ENCODE peak calls at places on chromosomes 5 and 9, in ten cellular contexts. One of them, this sample, is unnamed. For H3K9me3, the result is how much of the 10 kb centered on the place peaks cover.

GRCh38 chr9:38277601-38278200 is 114.8 kb upstream of the ALDH1B1 start:
- DNase-seq in HCT116: no peak
- DNase-seq in NT2/D1: peak
- DNase-seq in mesenchymal stem cell: no peak
- DNase-seq in fibroblast of lung: no peak
- DNase-seq in PC-3: peak
- DNase-seq in GM23248: peak
- DNase-seq in endodermal cell: no peak
- DNase-seq in endothelial cell of umbilical vein: no peak
- DNase-seq in kidney: no peak
- DNase-seq in this sample: no peak

GRCh38 chr5:148014276-148014675 is 49.5 kb upstream of the SPINK5 start:
- DNase-seq in HCT116: no peak
- DNase-seq in mesenchymal stem cell: peak
- DNase-seq in GM23248: no peak
- DNase-seq in kidney: no peak
- DNase-seq in NT2/D1: no peak
- DNase-seq in endodermal cell: no peak
- DNase-seq in fibroblast of lung: peak
- DNase-seq in endothelial cell of umbilical vein: peak
- DNase-seq in PC-3: peak
- DNase-seq in this sample: no peak

GRCh38 chr5:124259017-124259416 is 487.4 kb downstream of the ZNF608 start:
- DNase-seq in endodermal cell: no peak
- DNase-seq in NT2/D1: no peak
- DNase-seq in kidney: no peak
- DNase-seq in mesenchymal stem cell: no peak
- DNase-seq in fibroblast of lung: no peak
- DNase-seq in GM23248: no peak
- DNase-seq in endothelial cell of umbilical vein: no peak
- DNase-seq in HCT116: no peak
- DNase-seq in PC-3: peak
- DNase-seq in this sample: no peak

GRCh38 chr5:28254846-28255245 is 1216.5 kb upstream of the CDH9 start:
- DNase-seq in endodermal cell: no peak
- DNase-seq in PC-3: peak
- DNase-seq in fibroblast of lung: peak
- DNase-seq in HCT116: no peak
- DNase-seq in endothelial cell of umbilical vein: no peak
- DNase-seq in mesenchymal stem cell: no peak
- DNase-seq in NT2/D1: no peak
- DNase-seq in GM23248: no peak
- DNase-seq in kidney: no peak
- DNase-seq in this sample: no peak

GRCh38 chr9:130523921-130524320 is 55.5 kb upstream of the FUBP3 start:
- DNase-seq in endothelial cell of umbilical vein: no peak
- DNase-seq in kidney: no peak
- DNase-seq in endodermal cell: peak
- DNase-seq in PC-3: no peak
- DNase-seq in GM23248: no peak
- DNase-seq in HCT116: no peak
- DNase-seq in fibroblast of lung: no peak
- DNase-seq in NT2/D1: no peak
- DNase-seq in mesenchymal stem cell: no peak
- DNase-seq in this sample: no peak

GRCh38 chr5:79020861-79021561 is 35.9 kb upstream of the ARSB start:
- DNase-seq in GM23248: peak
- DNase-seq in endothelial cell of umbilical vein: peak
- DNase-seq in endodermal cell: peak
- DNase-seq in fibroblast of lung: peak
- DNase-seq in HCT116: peak
- DNase-seq in mesenchymal stem cell: peak
- DNase-seq in kidney: peak
- DNase-seq in NT2/D1: peak
- DNase-seq in PC-3: peak
- DNase-seq in this sample: peak

GRCh38 chr5:135139397-135140134 is 105.5 kb upstream of the PITX1 start:
- DNase-seq in kidney: no peak
- DNase-seq in endodermal cell: no peak
- DNase-seq in endothelial cell of umbilical vein: no peak
- DNase-seq in NT2/D1: no peak
- DNase-seq in mesenchymal stem cell: peak
- DNase-seq in GM23248: peak
- DNase-seq in fibroblast of lung: peak
- DNase-seq in HCT116: peak
- DNase-seq in PC-3: peak
- DNase-seq in this sample: peak

GRCh38 chr9:131840220-131840619 is 100.3 kb upstream of the RAPGEF1 start:
- DNase-seq in NT2/D1: no peak
- DNase-seq in mesenchymal stem cell: no peak
- DNase-seq in HCT116: no peak
- DNase-seq in endothelial cell of umbilical vein: no peak
- DNase-seq in PC-3: no peak
- DNase-seq in endodermal cell: no peak
- DNase-seq in kidney: no peak
- DNase-seq in fibroblast of lung: no peak
- DNase-seq in GM23248: no peak
- DNase-seq in this sample: no peak

GRCh38 chr9:8686502-8686901 is 886.9 kb upstream of the DMAC1 start:
- DNase-seq in kidney: no peak
- DNase-seq in GM23248: no peak
- DNase-seq in endothelial cell of umbilical vein: no peak
- DNase-seq in mesenchymal stem cell: no peak
- DNase-seq in fibroblast of lung: no peak
- DNase-seq in endodermal cell: no peak
- DNase-seq in NT2/D1: no peak
- DNase-seq in HCT116: no peak
- DNase-seq in PC-3: no peak
- DNase-seq in this sample: no peak

GRCh38 chr9:135797507-135798302 is 95.7 kb downstream of the KCNT1 start:
- DNase-seq in endodermal cell: peak
- DNase-seq in HCT116: peak
- DNase-seq in GM23248: peak
- DNase-seq in endothelial cell of umbilical vein: peak
- DNase-seq in kidney: no peak
- DNase-seq in mesenchymal stem cell: peak
- DNase-seq in NT2/D1: peak
- DNase-seq in fibroblast of lung: peak
- DNase-seq in PC-3: peak
- DNase-seq in this sample: peak

GRCh38 chr9:37963936-37964739 is 60.2 kb upstream of the SLC25A51 start:
- DNase-seq in PC-3: peak
- DNase-seq in endodermal cell: no peak
- DNase-seq in fibroblast of lung: peak
- DNase-seq in endothelial cell of umbilical vein: peak
- DNase-seq in GM23248: peak
- DNase-seq in NT2/D1: no peak
- DNase-seq in kidney: peak
- DNase-seq in mesenchymal stem cell: peak
- DNase-seq in HCT116: no peak
- DNase-seq in this sample: peak

GRCh38 chr5:71533614-71534013 is 53.5 kb upstream of the MCCC2 start:
- DNase-seq in GM23248: peak
- DNase-seq in endodermal cell: no peak
- DNase-seq in PC-3: peak
- DNase-seq in fibroblast of lung: peak
- DNase-seq in HCT116: peak
- DNase-seq in kidney: no peak
- DNase-seq in NT2/D1: no peak
- DNase-seq in mesenchymal stem cell: peak
- DNase-seq in endothelial cell of umbilical vein: peak
- DNase-seq in this sample: peak

GRCh38 chr5:139740138-139740992 is 55.2 kb upstream of the PSD2 start:
- DNase-seq in kidney: no peak
- DNase-seq in endothelial cell of umbilical vein: no peak
- DNase-seq in NT2/D1: no peak
- DNase-seq in GM23248: no peak
- DNase-seq in endodermal cell: no peak
- DNase-seq in mesenchymal stem cell: no peak
- DNase-seq in fibroblast of lung: no peak
- DNase-seq in PC-3: no peak
- DNase-seq in HCT116: no peak
- DNase-seq in this sample: no peak

GRCh38 chr5:14824490-14824889 is 47.1 kb downstream of the ANKH start:
- DNase-seq in kidney: no peak
- DNase-seq in HCT116: no peak
- DNase-seq in NT2/D1: no peak
- DNase-seq in GM23248: no peak
- DNase-seq in fibroblast of lung: no peak
- DNase-seq in mesenchymal stem cell: no peak
- DNase-seq in endodermal cell: no peak
- DNase-seq in PC-3: no peak
- DNase-seq in endothelial cell of umbilical vein: no peak
- DNase-seq in this sample: no peak

GRCh38 chr5:149240354-149240998 is 31.2 kb upstream of the AFAP1L1 start:
- DNase-seq in GM23248: no peak
- DNase-seq in NT2/D1: no peak
- DNase-seq in fibroblast of lung: no peak
- DNase-seq in mesenchymal stem cell: no peak
- DNase-seq in PC-3: no peak
- DNase-seq in HCT116: no peak
- DNase-seq in endothelial cell of umbilical vein: no peak
- DNase-seq in kidney: peak
- DNase-seq in endodermal cell: no peak
- DNase-seq in this sample: no peak

GRCh38 chr5:84242286-84242685 is 142.4 kb downstream of the EDIL3 start:
- DNase-seq in kidney: no peak
- DNase-seq in fibroblast of lung: peak
- DNase-seq in NT2/D1: no peak
- DNase-seq in endothelial cell of umbilical vein: no peak
- DNase-seq in HCT116: no peak
- DNase-seq in GM23248: peak
- DNase-seq in mesenchymal stem cell: peak
- DNase-seq in PC-3: peak
- DNase-seq in endodermal cell: no peak
- DNase-seq in this sample: peak

GRCh38 chr5:180328296-180329137 is 24.6 kb downstream of the GFPT2 start:
- DNase-seq in NT2/D1: no peak
- DNase-seq in GM23248: peak
- DNase-seq in endodermal cell: peak
- DNase-seq in kidney: peak
- DNase-seq in fibroblast of lung: peak
- DNase-seq in PC-3: peak
- DNase-seq in endothelial cell of umbilical vein: peak
- DNase-seq in mesenchymal stem cell: peak
- DNase-seq in HCT116: peak
- DNase-seq in this sample: peak

GRCh38 chr9:123131258-123131657 is 97.8 kb downstream of the GPR21 start:
- DNase-seq in endothelial cell of umbilical vein: no peak
- DNase-seq in GM23248: peak
- DNase-seq in HCT116: no peak
- DNase-seq in fibroblast of lung: peak
- DNase-seq in PC-3: no peak
- DNase-seq in endodermal cell: no peak
- DNase-seq in NT2/D1: peak
- DNase-seq in mesenchymal stem cell: peak
- DNase-seq in kidney: no peak
- DNase-seq in this sample: peak

GRCh38 chr9:14301582-14301981 is 12.4 kb downstream of the NFIB start:
- DNase-seq in NT2/D1: no peak
- DNase-seq in HCT116: no peak
- DNase-seq in mesenchymal stem cell: no peak
- DNase-seq in PC-3: no peak
- DNase-seq in kidney: no peak
- DNase-seq in endothelial cell of umbilical vein: no peak
- DNase-seq in endodermal cell: no peak
- DNase-seq in GM23248: no peak
- DNase-seq in fibroblast of lung: no peak
- DNase-seq in this sample: no peak

GRCh38 chr9:69001921-69002320 is 12.0 kb downstream of the PRKACG start:
- DNase-seq in fibroblast of lung: no peak
- DNase-seq in mesenchymal stem cell: no peak
- DNase-seq in GM23248: no peak
- DNase-seq in endodermal cell: no peak
- DNase-seq in HCT116: no peak
- DNase-seq in kidney: no peak
- DNase-seq in endothelial cell of umbilical vein: no peak
- DNase-seq in PC-3: no peak
- DNase-seq in NT2/D1: no peak
- DNase-seq in this sample: no peak

GRCh38 chr9:133477992-133478850 is 678 bp downstream of the SLC2A6 start:
- DNase-seq in endothelial cell of umbilical vein: peak
- DNase-seq in NT2/D1: no peak
- DNase-seq in fibroblast of lung: peak
- DNase-seq in mesenchymal stem cell: peak
- DNase-seq in PC-3: peak
- DNase-seq in endodermal cell: peak
- DNase-seq in HCT116: no peak
- DNase-seq in kidney: peak
- DNase-seq in GM23248: peak
- DNase-seq in this sample: peak

GRCh38 chr5:126707080-126707479 is 69.9 kb upstream of the LMNB1 start:
- DNase-seq in mesenchymal stem cell: no peak
- DNase-seq in endothelial cell of umbilical vein: no peak
- DNase-seq in kidney: no peak
- DNase-seq in GM23248: peak
- DNase-seq in endodermal cell: no peak
- DNase-seq in NT2/D1: no peak
- DNase-seq in PC-3: no peak
- DNase-seq in HCT116: no peak
- DNase-seq in fibroblast of lung: no peak
- DNase-seq in this sample: no peak
- H3K9ac ChIP-seq in mesenchymal stem cell: no peak
- H3K9ac ChIP-seq in endothelial cell of umbilical vein: no peak
- H3K9ac ChIP-seq in kidney: no peak
- H3K9ac ChIP-seq in GM23248: no peak
- H3K9ac ChIP-seq in endodermal cell: no peak
- H3K9ac ChIP-seq in NT2/D1: no peak
- H3K9ac ChIP-seq in PC-3: no peak
- H3K9ac ChIP-seq in HCT116: no peak
- H3K9ac ChIP-seq in fibroblast of lung: no peak
- H3K9ac ChIP-seq in this sample: no peak

GRCh38 chr5:178468196-178468685 is 122.0 kb downstream of the COL23A1 start:
- DNase-seq in HCT116: no peak
- DNase-seq in NT2/D1: no peak
- DNase-seq in GM23248: no peak
- DNase-seq in endodermal cell: peak
- DNase-seq in PC-3: no peak
- DNase-seq in endothelial cell of umbilical vein: no peak
- DNase-seq in fibroblast of lung: no peak
- DNase-seq in kidney: no peak
- DNase-seq in mesenchymal stem cell: no peak
- DNase-seq in this sample: no peak
- H3K9me3 ChIP-seq in HCT116: under half
- H3K9me3 ChIP-seq in NT2/D1: under half
- H3K9me3 ChIP-seq in GM23248: under half
- H3K9me3 ChIP-seq in endodermal cell: under half
- H3K9me3 ChIP-seq in PC-3: under half
- H3K9me3 ChIP-seq in endothelial cell of umbilical vein: under half
- H3K9me3 ChIP-seq in fibroblast of lung: under half
- H3K9me3 ChIP-seq in kidney: under half
- H3K9me3 ChIP-seq in mesenchymal stem cell: under half
- H3K9me3 ChIP-seq in this sample: under half

GRCh38 chr5:174723315-174723978 is 935 bp upstream of the MSX2 start:
- DNase-seq in NT2/D1: no peak
- DNase-seq in HCT116: no peak
- DNase-seq in PC-3: no peak
- DNase-seq in kidney: no peak
- DNase-seq in mesenchymal stem cell: no peak
- DNase-seq in fibroblast of lung: no peak
- DNase-seq in GM23248: no peak
- DNase-seq in endothelial cell of umbilical vein: no peak
- DNase-seq in endodermal cell: peak
- DNase-seq in this sample: no peak
- H3K4me3 ChIP-seq in NT2/D1: peak
- H3K4me3 ChIP-seq in HCT116: peak
- H3K4me3 ChIP-seq in PC-3: peak
- H3K4me3 ChIP-seq in kidney: no peak
- H3K4me3 ChIP-seq in mesenchymal stem cell: no peak
- H3K4me3 ChIP-seq in fibroblast of lung: peak
- H3K4me3 ChIP-seq in GM23248: peak
- H3K4me3 ChIP-seq in endothelial cell of umbilical vein: no peak
- H3K4me3 ChIP-seq in endodermal cell: peak
- H3K4me3 ChIP-seq in this sample: peak

GRCh38 chr9:137411670-137412380 is 11.1 kb downstream of the EXD3 start:
- DNase-seq in endothelial cell of umbilical vein: peak
- DNase-seq in GM23248: peak
- DNase-seq in kidney: peak
- DNase-seq in NT2/D1: no peak
- DNase-seq in HCT116: peak
- DNase-seq in endodermal cell: no peak
- DNase-seq in fibroblast of lung: peak
- DNase-seq in PC-3: peak
- DNase-seq in mesenchymal stem cell: peak
- DNase-seq in this sample: no peak
- H3K9ac ChIP-seq in endothelial cell of umbilical vein: peak
- H3K9ac ChIP-seq in GM23248: no peak
- H3K9ac ChIP-seq in kidney: no peak
- H3K9ac ChIP-seq in NT2/D1: peak
- H3K9ac ChIP-seq in HCT116: peak
- H3K9ac ChIP-seq in endodermal cell: no peak
- H3K9ac ChIP-seq in fibroblast of lung: no peak
- H3K9ac ChIP-seq in PC-3: peak
- H3K9ac ChIP-seq in mesenchymal stem cell: no peak
- H3K9ac ChIP-seq in this sample: no peak

This sample was measured in adipocyte.